ENCODE peak calls at places on chromosomes 7 and 10, in eight cellular contexts. Y is midbrain, I is posterior vena cava, U is sigmoid colon, L is occipital lobe, Q is astrocyte of the spinal cord, K is dermis blood vessel endothelial cell, N is putamen. S is an unnamed sample.

GRCh38 chr10:49534670-49535381 is 4.1 kb downstream of the ERCC6 start:
- DNase-seq in N (no peak), U (no peak), I (no peak), L (no peak), Y (no peak), K (peak; percentile 84), Q (peak; percentile 69), S (no peak)

GRCh38 chr7:101947899-101948298 is 130.5 kb downstream of the CUX1 start:
- DNase-seq in Q (no peak), U (peak; percentile 90), K (peak; percentile 80), L (peak; percentile 34), Y (no peak), N (no peak), I (peak; percentile 88), S (no peak)

GRCh38 chr7:67462781-67463191 is 466.2 kb downstream of the TYW1 start:
- DNase-seq in K (no peak), N (no peak), I (no peak), L (no peak), Y (no peak), U (peak; percentile 92), Q (no peak), S (peak; percentile 82)

GRCh38 chr10:57460540-57460939 is 807.2 kb downstream of the IPMK start:
- DNase-seq in U (no peak), K (no peak), Y (no peak), N (no peak), L (no peak), Q (no peak), I (no peak), S (no peak)

GRCh38 chr7:45978010-45978681 is 57.1 kb upstream of the IGFBP3 start:
- DNase-seq in I (no peak), Q (peak; percentile 96), U (no peak), Y (no peak), K (peak; percentile 83), N (no peak), L (peak; percentile 14), S (no peak)

GRCh38 chr10:111119637-111120036 is 42.8 kb downstream of the ADRA2A start:
- DNase-seq in K (no peak), Y (no peak), N (no peak), Q (no peak), L (no peak), U (no peak), I (no peak), S (no peak)

GRCh38 chr10:124721295-124722052 is 22.7 kb downstream of the FAM53B start:
- DNase-seq in N (no peak), Q (no peak), Y (no peak), U (peak; percentile 90), K (peak; percentile 63), I (peak; percentile 82), L (peak; percentile 58), S (peak; percentile 63)

GRCh38 chr10:22251751-22252285 is 34.0 kb upstream of the EBLN1 start:
- DNase-seq in U (peak; percentile 79), I (peak; percentile 89), Y (peak; percentile 74), K (peak; percentile 45), L (peak; percentile 58), N (peak; percentile 85), Q (peak; percentile 66), S (peak; percentile 84)

GRCh38 chr7:8284606-8285005 is 22.6 kb upstream of the ICA1 start:
- DNase-seq in I (no peak), K (peak; percentile 33), U (no peak), Q (no peak), Y (no peak), N (no peak), L (no peak), S (no peak)

GRCh38 chr10:58971211-58971610 is 205.2 kb upstream of the PHYHIPL start:
- DNase-seq in L (no peak), K (no peak), I (no peak), Q (no peak), N (no peak), Y (no peak), U (no peak), S (no peak)